ENCODE peak calls at places on chromosomes 7 and 10, in four cellular contexts. One of them, this sample, is unnamed.
A peak's percentile ranks its signal among the peaks of the same experiment; 100 is the strongest.

GRCh38 chr10:62083868-62084267 is 182.4 kb downstream of the ARID5B start:
- DNase-seq in NCI-H460: no peak
- DNase-seq in EL: peak; percentile 60
- DNase-seq in adrenal gland: no peak
- DNase-seq in this sample: no peak

GRCh38 chr10:132030898-132031463 is 34.8 kb upstream of the JAKMIP3 start:
- DNase-seq in adrenal gland: no peak
- DNase-seq in NCI-H460: no peak
- DNase-seq in EL: no peak
- DNase-seq in this sample: no peak

GRCh38 chr7:747186-747585 is 20.1 kb upstream of the PRKAR1B start:
- DNase-seq in adrenal gland: no peak
- DNase-seq in NCI-H460: no peak
- DNase-seq in EL: no peak
- DNase-seq in this sample: no peak

GRCh38 chr10:82750538-82750937 is 875.5 kb downstream of the NRG3 start:
- DNase-seq in adrenal gland: no peak
- DNase-seq in NCI-H460: no peak
- DNase-seq in EL: no peak
- DNase-seq in this sample: no peak

GRCh38 chr10:21889477-21890275 is 113.9 kb downstream of the DNAJC1 start:
- DNase-seq in adrenal gland: no peak
- DNase-seq in NCI-H460: no peak
- DNase-seq in EL: no peak
- DNase-seq in this sample: no peak

GRCh38 chr10:123445336-123445735 is 220.8 kb upstream of the GPR26 start:
- DNase-seq in NCI-H460: no peak
- DNase-seq in adrenal gland: no peak
- DNase-seq in EL: no peak
- DNase-seq in this sample: no peak

GRCh38 chr10:88490216-88490980 is 92.7 kb downstream of the RNLS start:
- DNase-seq in NCI-H460: no peak
- DNase-seq in adrenal gland: no peak
- DNase-seq in EL: no peak
- DNase-seq in this sample: peak; percentile 15

GRCh38 chr7:76354981-76355730 is 3.6 kb downstream of the YWHAG start:
- DNase-seq in NCI-H460: no peak
- DNase-seq in adrenal gland: no peak
- DNase-seq in EL: no peak
- DNase-seq in this sample: no peak

GRCh38 chr7:77917500-77918262 is 119.1 kb downstream of the PHTF2 start:
- DNase-seq in NCI-H460: no peak
- DNase-seq in EL: no peak
- DNase-seq in adrenal gland: no peak
- DNase-seq in this sample: no peak

GRCh38 chr10:32349968-32350738 is 3.2 kb upstream of the EPC1 start:
- DNase-seq in NCI-H460: no peak
- DNase-seq in EL: no peak
- DNase-seq in adrenal gland: no peak
- DNase-seq in this sample: no peak

GRCh38 chr7:112495820-112496462 is 15.2 kb downstream of the LSMEM1 start:
- DNase-seq in NCI-H460: peak; percentile 58
- DNase-seq in adrenal gland: peak; percentile 72
- DNase-seq in EL: peak; percentile 52
- DNase-seq in this sample: no peak

GRCh38 chr7:32241636-32242035 is 171.4 kb upstream of the PDE1C start:
- DNase-seq in NCI-H460: no peak
- DNase-seq in EL: no peak
- DNase-seq in adrenal gland: no peak
- DNase-seq in this sample: no peak

GRCh38 chr10:112658900-112659328 is 211.9 kb downstream of the VTI1A start:
- DNase-seq in EL: peak; percentile 68
- DNase-seq in NCI-H460: peak; percentile 13
- DNase-seq in adrenal gland: no peak
- DNase-seq in this sample: no peak

GRCh38 chr10:31947144-31947926 is 18.7 kb upstream of the ARHGAP12 start:
- DNase-seq in EL: peak; percentile 94
- DNase-seq in adrenal gland: no peak
- DNase-seq in NCI-H460: peak; percentile 79
- DNase-seq in this sample: peak; percentile 32

GRCh38 chr7:99409192-99409572 is 413 bp downstream of the BUD31 start:
- DNase-seq in NCI-H460: no peak
- DNase-seq in EL: no peak
- DNase-seq in adrenal gland: no peak
- DNase-seq in this sample: peak; percentile 12

GRCh38 chr7:150801242-150801945 is 825 bp downstream of the TMEM176A start:
- DNase-seq in NCI-H460: no peak
- DNase-seq in adrenal gland: no peak
- DNase-seq in EL: no peak
- DNase-seq in this sample: no peak

GRCh38 chr10:486668-487067 is 202.8 kb downstream of the DIP2C start:
- DNase-seq in NCI-H460: no peak
- DNase-seq in adrenal gland: no peak
- DNase-seq in EL: no peak
- DNase-seq in this sample: no peak

GRCh38 chr10:10038358-10038757 is 979.3 kb upstream of the CELF2 start:
- DNase-seq in NCI-H460: no peak
- DNase-seq in adrenal gland: no peak
- DNase-seq in EL: peak; percentile 1
- DNase-seq in this sample: no peak

GRCh38 chr7:87148332-87148955 is 3.8 kb upstream of the DMTF1 start:
- DNase-seq in adrenal gland: no peak
- DNase-seq in EL: peak; percentile 15
- DNase-seq in NCI-H460: peak; percentile 32
- DNase-seq in this sample: no peak

GRCh38 chr10:50416181-50416824 is 165.0 kb upstream of the ASAH2 start:
- DNase-seq in adrenal gland: no peak
- DNase-seq in EL: no peak
- DNase-seq in NCI-H460: no peak
- DNase-seq in this sample: no peak

This sample was measured in HL-60.